ENCODE peak calls at places on chromosomes 16 and 17, in five cellular contexts. R is neuronal stem cell, E is hepatocyte, C is HCT116, O is aorta. S is an unnamed sample.

GRCh38 chr16:50696575-50697420 is 3.4 kb downstream of the NOD2 start:
- DNase-seq in R (no peak), E (peak; percentile 67), C (peak; percentile 81), O (peak; percentile 92), S (no peak)

GRCh38 chr16:31876955-31877828 is 3.6 kb downstream of the ZNF267 start:
- DNase-seq in R (no peak), E (peak; percentile 63), C (no peak), O (no peak), S (no peak)

GRCh38 chr17:81043725-81044427 is 8.9 kb downstream of the BAIAP2 start:
- DNase-seq in R (no peak), E (peak; percentile 80), C (peak; percentile 71), O (no peak), S (no peak)

GRCh38 chr16:17339764-17340541 is 130.8 kb downstream of the XYLT1 start:
- DNase-seq in R (no peak), E (peak; percentile 20), C (no peak), O (no peak), S (no peak)

GRCh38 chr16:66408181-66409048 is 18.7 kb upstream of the BEAN1 start:
- DNase-seq in R (no peak), E (peak; percentile 77), C (peak; percentile 60), O (no peak), S (peak; percentile 66)

GRCh38 chr17:65086465-65086864 is 29.9 kb upstream of the GNA13 start:
- DNase-seq in R (no peak), E (no peak), C (no peak), O (no peak), S (no peak)

GRCh38 chr17:5506307-5506706 is 19.9 kb downstream of the MIS12 start:
- DNase-seq in R (no peak), E (no peak), C (no peak), O (no peak), S (no peak)

GRCh38 chr17:76701471-76701967 is 9.2 kb downstream of the MXRA7 start:
- DNase-seq in R (no peak), E (no peak), C (no peak), O (peak; percentile 29), S (no peak)

GRCh38 chr16:19972111-19972510 is 87.5 kb upstream of the GPRC5B start:
- DNase-seq in R (no peak), E (peak; percentile 0), C (no peak), O (no peak), S (no peak)

GRCh38 chr16:8257561-8257960 is 332.8 kb downstream of the TMEM114 start:
- DNase-seq in R (no peak), E (no peak), C (no peak), O (no peak), S (no peak)
- H3K4me1 ChIP-seq in R (no peaks in the 10 kb centered on the region), E (no peaks in the 10 kb centered on the region), C (no peaks in the 10 kb centered on the region), O (no peaks in the 10 kb centered on the region), S (no peaks in the 10 kb centered on the region)

DNA sequence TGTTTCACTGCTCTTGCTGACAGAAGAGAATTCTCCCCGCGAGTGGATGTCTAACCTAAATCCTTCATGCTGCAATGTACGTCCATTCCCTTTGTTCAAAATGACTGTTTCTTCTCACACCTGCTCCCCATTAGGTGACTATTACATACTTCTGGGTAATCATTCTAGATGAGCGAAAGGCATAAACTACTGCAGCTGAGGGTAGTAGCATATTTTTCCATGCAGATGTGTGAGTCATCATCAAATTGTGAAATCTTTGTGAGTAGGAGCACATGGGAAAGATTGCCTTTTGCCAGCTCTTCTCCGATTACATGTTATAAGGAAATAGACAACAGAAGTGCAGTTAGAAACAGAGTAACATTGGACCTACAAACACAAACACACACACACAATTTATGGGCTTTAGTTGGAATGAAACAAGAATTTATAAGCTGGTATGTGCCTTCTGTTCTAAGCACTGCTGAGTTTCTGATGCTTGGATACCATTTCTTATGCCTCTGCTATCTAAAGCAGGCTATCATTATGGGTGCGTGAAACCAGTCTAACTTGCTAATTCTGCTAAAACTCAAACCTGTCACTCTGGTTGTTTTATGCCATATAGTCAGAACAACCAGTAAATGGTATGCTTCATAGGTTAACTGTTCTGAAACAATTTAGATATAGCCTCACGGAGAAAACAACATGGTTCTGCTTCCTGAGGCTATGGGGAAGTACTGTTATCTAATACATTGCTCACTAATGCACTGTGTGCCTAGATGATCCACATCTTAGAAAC is 346.9 kb upstream of the PSMD7 start:
- DNase-seq in R (no peak), E (peak; percentile 77), C (no peak), O (no peak), S (no peak)
- H3K27ac ChIP-seq in R (no peak overlapping the region), E (no peak overlapping the region), C (no peak overlapping the region), O (no peak overlapping the region), S (no peak overlapping the region)

GRCh38 chr17:9929873-9930272 is 24.8 kb upstream of the RCVRN start:
- DNase-seq in R (no peak), E (no peak), C (no peak), O (no peak), S (no peak)

GRCh38 chr17:9931144-9931543 is 26.1 kb upstream of the RCVRN start:
- DNase-seq in R (no peak), E (no peak), C (no peak), O (no peak), S (no peak)

GRCh38 chr17:9934354-9934753 is 29.3 kb upstream of the RCVRN start:
- DNase-seq in R (no peak), E (no peak), C (no peak), O (no peak), S (no peak)

GRCh38 chr17:9935408-9935807 is 30.3 kb upstream of the RCVRN start:
- DNase-seq in R (no peak), E (no peak), C (no peak), O (no peak), S (no peak)

DNA sequence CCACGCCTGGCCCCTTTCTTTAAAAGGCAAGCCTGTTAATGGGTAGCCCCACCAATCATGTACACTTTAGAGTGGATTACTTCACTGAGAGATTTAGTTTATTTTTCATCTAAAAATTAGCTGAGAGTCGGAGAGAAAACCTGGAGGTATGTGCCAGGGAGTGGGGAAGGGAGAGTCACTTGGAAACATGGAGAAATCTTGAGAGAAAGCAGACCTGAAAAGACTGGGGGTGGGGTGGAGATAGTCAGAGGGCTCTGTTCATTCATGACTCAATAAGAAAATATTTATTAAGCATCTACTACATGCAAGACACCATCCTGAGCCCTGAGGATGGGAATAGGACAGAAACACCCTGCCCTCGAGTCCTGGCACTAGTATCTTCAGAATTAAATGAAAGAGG is 27.4 kb upstream of the RCVRN start:
- DNase-seq in R (no peak), E (peak; percentile 48), C (no peak), O (no peak), S (no peak)
- H3K4me1 ChIP-seq in R (peaks cover 7% of the 10 kb centered on the region), E (peaks cover 16% of the 10 kb centered on the region), C (peaks cover 2% of the 10 kb centered on the region), O (no peaks in the 10 kb centered on the region), S (no peaks in the 10 kb centered on the region)

GRCh38 chr16:14004719-14005315 is 66.3 kb upstream of the MRTFB start:
- DNase-seq in R (no peak), E (no peak), C (no peak), O (no peak), S (no peak)

GRCh38 chr16:14002416-14002815 is 68.7 kb upstream of the MRTFB start:
- DNase-seq in R (no peak), E (no peak), C (no peak), O (no peak), S (no peak)

GRCh38 chr16:14001521-14001920 is 69.6 kb upstream of the MRTFB start:
- DNase-seq in R (no peak), E (no peak), C (no peak), O (no peak), S (no peak)

GRCh38 chr16:14004031-14004718 is 66.9 kb upstream of the MRTFB start:
- DNase-seq in R (no peak), E (no peak), C (no peak), O (no peak), S (no peak)

DNA sequence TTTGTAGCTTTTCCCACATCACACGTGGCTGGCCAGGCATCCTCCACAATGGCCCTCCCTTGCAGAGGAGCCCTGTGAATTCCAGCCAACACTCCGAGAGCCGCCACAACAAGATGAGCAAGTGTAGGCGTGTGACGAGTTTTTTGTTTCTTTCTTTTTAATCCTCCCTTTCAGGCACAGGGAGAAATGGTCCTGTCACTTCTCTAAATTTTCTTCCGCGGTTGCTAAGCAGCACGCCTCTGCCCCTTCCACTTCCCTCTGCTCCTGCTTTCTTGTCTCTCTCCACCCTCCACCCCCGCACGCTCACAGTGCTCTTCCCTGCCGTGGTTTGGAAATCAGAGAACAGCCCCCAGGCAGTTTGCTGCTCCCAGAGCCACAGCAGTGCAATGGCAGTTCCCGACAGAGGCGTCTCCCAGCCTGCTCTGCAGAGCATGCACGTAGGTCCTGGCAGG is 68.0 kb upstream of the MRTFB start:
- DNase-seq in R (peak; percentile 73), E (peak; percentile 82), C (no peak), O (peak; percentile 83), S (no peak)
- H3K27ac ChIP-seq in R (peak overlapping the region; percentile 83), E (peak overlapping the region; percentile 50), C (no peak overlapping the region), O (no peak overlapping the region), S (no peak overlapping the region)

GRCh38 chr17:21289902-21290571 is 5.5 kb downstream of the MAP2K3 start:
- DNase-seq in R (no peak), E (no peak), C (no peak), O (no peak), S (no peak)
- H3K4me1 ChIP-seq in R (peaks cover 22% of the 10 kb centered on the region), E (peaks cover 22% of the 10 kb centered on the region), C (peaks cover 42% of the 10 kb centered on the region), O (peaks cover 4% of the 10 kb centered on the region), S (peaks cover 38% of the 10 kb centered on the region)

GRCh38 chr16:1192384-1193073 is 32.5 kb downstream of the TPSG1 start:
- DNase-seq in R (no peak), E (no peak), C (no peak), O (no peak), S (no peak)
- H3K27ac ChIP-seq in R (no peak overlapping the region), E (no peak overlapping the region), C (peak overlapping the region; percentile 72), O (no peak overlapping the region), S (no peak overlapping the region)

GRCh38 chr16:48008011-48008410 is 147.8 kb downstream of the ABCC12 start:
- DNase-seq in R (no peak), E (no peak), C (no peak), O (no peak), S (no peak)
- H3K4me1 ChIP-seq in R (peaks cover 14% of the 10 kb centered on the region), E (no peaks in the 10 kb centered on the region), C (no peaks in the 10 kb centered on the region), O (no peaks in the 10 kb centered on the region), S (no peaks in the 10 kb centered on the region)